ENCODE peak calls at places on chromosomes 12 and 14, in five cellular contexts. E is heart left ventricle, A is fibroblast of lung, Y is sigmoid colon, Q is psoas muscle. F is an unnamed sample.

GRCh38 chr14:65080954-65081747 is 21.2 kb downstream of the MAX start:
- DNase-seq in Q (no peak), E (no peak), Y (no peak), A (no peak), F (peak)

GRCh38 chr14:88166616-88167015 is 156.5 kb downstream of the KCNK10 start:
- DNase-seq in E (no peak), A (peak), Y (no peak), Q (no peak), F (peak)

GRCh38 chr14:86196476-86196875 is 666.5 kb downstream of the FLRT2 start:
- DNase-seq in E (no peak), Y (no peak), Q (no peak), A (no peak), F (peak)

GRCh38 chr14:68959035-68959434 is 20.1 kb downstream of the ACTN1 start:
- DNase-seq in A (peak), E (peak), Q (no peak), Y (no peak), F (no peak)

GRCh38 chr12:113684053-113684907 is 212.6 kb upstream of the LHX5 start:
- DNase-seq in A (peak), E (no peak), Q (no peak), Y (no peak), F (no peak)

GRCh38 chr12:8796831-8797626 is 25.4 kb upstream of the A2ML1 start:
- DNase-seq in E (no peak), A (no peak), Y (no peak), Q (no peak), F (no peak)

GRCh38 chr14:55583942-55584468 is 4.0 kb downstream of the KTN1 start:
- DNase-seq in A (no peak), E (no peak), Y (no peak), Q (no peak), F (no peak)

GRCh38 chr12:68587448-68587873 is 23.2 kb upstream of the RAP1B start:
- DNase-seq in A (peak), E (no peak), Q (no peak), Y (no peak), F (no peak)

GRCh38 chr12:93192878-93193277 is 184.8 kb upstream of the NUDT4 start:
- DNase-seq in Q (no peak), Y (no peak), E (no peak), A (no peak), F (no peak)

GRCh38 chr12:26701604-26702215 is 131.3 kb downstream of the ITPR2 start:
- DNase-seq in E (no peak), A (peak), Y (no peak), Q (no peak), F (peak)

GRCh38 chr12:65464930-65465329 is 186.4 kb downstream of the MSRB3 start:
- DNase-seq in E (no peak), Q (no peak), Y (no peak), A (peak), F (peak)

GRCh38 chr12:116009805-116010204 is 267.7 kb downstream of the MED13L start:
- DNase-seq in A (no peak), E (no peak), Y (no peak), Q (no peak), F (no peak)

GRCh38 chr12:2409656-2410265 is 357.0 kb downstream of the CACNA1C start:
- DNase-seq in Y (peak), Q (no peak), A (no peak), E (no peak), F (no peak)

GRCh38 chr14:95057147-95057546 is 100.2 kb downstream of the DICER1 start:
- DNase-seq in E (no peak), Q (no peak), Y (peak), A (no peak), F (no peak)
- H3K4me3 ChIP-seq in E (no peak), Q (no peak), Y (no peak), A (no peak), F (no peak)

GRCh38 chr14:37585971-37586759 is 8.9 kb downstream of the FOXA1 start:
- DNase-seq in Q (no peak), Y (no peak), E (no peak), A (no peak), F (no peak)

GRCh38 chr14:37585101-37585479 is 10.0 kb downstream of the FOXA1 start:
- DNase-seq in E (no peak), A (no peak), Y (no peak), Q (no peak), F (peak)

GRCh38 chr14:37584211-37585100 is 10.6 kb downstream of the FOXA1 start:
- DNase-seq in A (no peak), Y (no peak), E (no peak), Q (no peak), F (peak)

GRCh38 chr14:37586783-37587428 is 8.1 kb downstream of the FOXA1 start:
- DNase-seq in A (no peak), Y (no peak), E (no peak), Q (no peak), F (no peak)

GRCh38 chr14:37583358-37584210 is 11.5 kb downstream of the FOXA1 start:
- DNase-seq in Y (no peak), A (no peak), Q (no peak), E (no peak), F (peak)
- H3K27ac ChIP-seq in Y (no peak), A (no peak), Q (no peak), E (no peak), F (peak)

GRCh38 chr12:41437578-41437977 is 249.5 kb downstream of the PDZRN4 start:
- DNase-seq in E (no peak), Y (no peak), A (peak), Q (no peak), F (no peak)

GRCh38 chr12:41436076-41436475 is 248.0 kb downstream of the PDZRN4 start:
- DNase-seq in E (no peak), A (no peak), Q (no peak), Y (no peak), F (no peak)

GRCh38 chr12:41441180-41441579 is 253.1 kb downstream of the PDZRN4 start:
- DNase-seq in E (no peak), A (no peak), Y (no peak), Q (no peak), F (no peak)

GRCh38 chr12:41439858-41440257 is 251.7 kb downstream of the PDZRN4 start:
- DNase-seq in Q (no peak), E (no peak), A (no peak), Y (no peak), F (no peak)

DNA sequence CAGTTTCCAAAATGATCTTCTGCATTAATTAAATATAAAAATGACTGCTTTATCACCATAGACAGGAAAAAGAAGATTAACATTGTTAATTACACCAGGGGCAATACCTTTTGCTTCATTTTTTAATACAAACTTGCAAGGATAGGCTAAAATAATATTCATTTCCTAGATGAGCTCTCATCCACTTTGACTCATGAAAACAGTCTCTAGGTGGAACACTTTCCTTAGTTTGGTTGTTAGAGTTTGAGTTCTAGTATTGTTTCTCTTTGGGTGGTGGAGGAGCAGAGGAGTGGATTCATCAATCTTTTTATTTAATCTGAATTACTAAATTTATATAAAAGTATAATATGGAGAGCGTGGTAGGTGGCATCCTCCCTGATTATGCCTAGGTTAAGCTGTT is 251.0 kb downstream of the PDZRN4 start:
- DNase-seq in A (no peak), Y (no peak), Q (no peak), E (no peak), F (no peak)
- TF ChIP-seq CTCF in A (no peak), Y (no peak), Q (no peak), E (no peak), F (no peak)

GRCh38 chr14:77790566-77791224 is 9.2 kb upstream of the ADCK1 start:
- DNase-seq in Y (no peak), Q (no peak), A (no peak), E (no peak), F (no peak)
- H3K4me3 ChIP-seq in Y (no peak), Q (no peak), A (no peak), E (no peak), F (no peak)

GRCh38 chr14:81459912-81460311 is 59.8 kb upstream of the STON2 start:
- DNase-seq in E (no peak), Q (no peak), A (no peak), Y (no peak), F (no peak)

GRCh38 chr14:81454572-81455218 is 54.6 kb upstream of the STON2 start:
- DNase-seq in Q (no peak), A (no peak), Y (no peak), E (no peak), F (no peak)

GRCh38 chr14:81455344-81455743 is 55.2 kb upstream of the STON2 start:
- DNase-seq in Y (no peak), Q (no peak), A (peak), E (no peak), F (no peak)

GRCh38 chr14:81458352-81458751 is 58.2 kb upstream of the STON2 start:
- DNase-seq in A (no peak), Y (no peak), Q (no peak), E (no peak), F (no peak)

GRCh38 chr14:81459421-81459820 is 59.3 kb upstream of the STON2 start:
- DNase-seq in A (no peak), E (no peak), Q (no peak), Y (no peak), F (no peak)
- H3K27ac ChIP-seq in A (no peak), E (no peak), Q (no peak), Y (no peak), F (no peak)

DNA sequence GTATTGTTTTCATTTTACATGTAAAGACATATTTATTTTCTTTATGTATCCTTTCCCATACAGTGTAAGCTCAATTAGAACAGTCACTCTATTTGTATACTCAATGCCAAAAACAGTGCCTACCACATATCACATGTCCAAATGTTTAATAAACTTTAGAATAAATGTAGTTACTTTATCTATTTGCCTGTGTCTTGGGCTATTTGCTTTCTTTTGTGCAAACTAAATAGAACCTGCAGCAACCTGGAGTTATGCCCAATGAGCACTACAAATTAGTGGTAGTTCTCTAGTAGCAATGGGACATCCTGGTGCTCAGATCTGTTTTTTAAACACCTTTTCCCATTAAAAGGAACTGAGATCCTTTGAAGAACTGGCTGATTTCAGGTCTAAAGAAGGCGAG is 186.7 kb downstream of the PPFIA2 start:
- DNase-seq in E (no peak), Q (no peak), A (no peak), Y (no peak), F (no peak)
- TF ChIP-seq CTCF in E (no peak), Q (no peak), A (no peak), Y (no peak), F (no peak)

DNA sequence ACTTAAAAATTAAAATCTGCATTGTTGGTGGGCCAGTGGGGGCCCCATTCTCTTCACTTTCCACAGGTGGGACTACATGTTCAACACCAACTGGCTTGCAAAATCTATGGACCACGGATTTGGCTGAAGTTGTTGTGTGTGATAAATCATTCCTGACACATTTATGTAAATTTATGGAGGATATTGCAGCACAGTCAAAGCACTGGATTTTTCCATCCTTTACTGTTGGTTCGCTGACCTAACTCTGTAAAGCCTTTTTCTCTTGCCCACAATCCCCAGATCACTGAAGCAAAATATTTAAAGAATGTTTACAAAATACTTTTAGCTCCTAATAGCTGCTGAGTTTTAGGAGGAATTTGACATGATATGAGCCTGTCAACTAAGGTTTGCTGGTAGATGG is 219.7 kb upstream of the PRICKLE1 start:
- DNase-seq in A (peak), Y (no peak), E (no peak), Q (no peak), F (no peak)
- H3K4me3 ChIP-seq in A (no peak), Y (no peak), E (no peak), Q (no peak), F (no peak)

GRCh38 chr14:76773956-76774355 is 12.7 kb downstream of the VASH1 start:
- DNase-seq in A (no peak), E (peak), Q (no peak), Y (peak), F (no peak)

GRCh38 chr14:76770521-76771431 is 9.5 kb downstream of the VASH1 start:
- DNase-seq in A (no peak), Q (no peak), Y (peak), E (peak), F (no peak)

GRCh38 chr14:76773188-76773885 is 12.1 kb downstream of the VASH1 start:
- DNase-seq in E (peak), A (peak), Q (peak), Y (peak), F (peak)

GRCh38 chr14:76771432-76771980 is 10.2 kb downstream of the VASH1 start:
- DNase-seq in Q (no peak), Y (peak), E (peak), A (no peak), F (no peak)

DNA sequence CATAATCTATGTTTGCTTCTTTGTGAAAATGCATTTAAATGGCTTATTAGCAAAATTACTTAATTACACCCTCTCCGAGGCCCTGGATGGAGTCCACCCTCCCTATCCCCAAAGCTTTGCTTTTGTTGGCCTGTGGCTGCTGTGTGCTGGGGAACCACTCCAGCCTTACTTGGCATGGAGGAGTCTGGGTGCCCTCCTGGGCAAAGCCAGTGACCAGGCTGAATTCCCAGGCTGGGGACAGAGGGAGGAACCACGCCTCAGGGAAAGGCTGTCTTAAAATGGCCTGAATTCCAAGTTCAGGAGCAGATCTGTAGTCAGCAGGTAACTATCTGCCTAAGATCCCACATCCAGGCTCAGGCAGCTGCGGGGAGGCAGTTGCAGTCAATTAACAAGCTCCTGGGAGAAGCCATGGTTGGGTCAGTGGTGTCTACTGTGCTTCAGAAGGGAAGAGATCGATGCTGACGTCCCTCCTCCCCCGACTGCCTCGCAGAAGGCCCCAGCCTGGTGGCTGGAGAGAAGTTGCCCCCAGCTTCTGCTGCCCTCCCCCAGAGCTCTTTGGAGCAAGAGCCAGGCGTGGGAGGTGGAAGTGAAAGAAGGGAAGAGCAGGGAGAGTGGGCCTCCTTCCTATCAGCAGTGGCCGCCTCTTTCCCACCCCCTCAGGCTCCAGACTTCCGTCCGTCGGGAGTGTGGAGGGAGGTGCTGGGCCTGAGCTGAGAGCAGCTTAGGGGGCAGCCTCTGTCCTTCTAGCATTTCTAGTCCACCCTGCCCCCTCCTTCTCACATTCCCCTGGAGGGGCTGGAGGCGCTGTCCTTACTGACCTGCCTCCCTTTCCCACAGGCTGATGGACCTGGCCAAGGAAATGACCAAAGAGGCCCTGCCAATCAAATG is 11.3 kb downstream of the VASH1 start:
- DNase-seq in E (peak), Q (peak), Y (peak), A (peak), F (peak)
- H3K27ac ChIP-seq in E (peak), Q (peak), Y (peak), A (peak), F (peak)

DNA sequence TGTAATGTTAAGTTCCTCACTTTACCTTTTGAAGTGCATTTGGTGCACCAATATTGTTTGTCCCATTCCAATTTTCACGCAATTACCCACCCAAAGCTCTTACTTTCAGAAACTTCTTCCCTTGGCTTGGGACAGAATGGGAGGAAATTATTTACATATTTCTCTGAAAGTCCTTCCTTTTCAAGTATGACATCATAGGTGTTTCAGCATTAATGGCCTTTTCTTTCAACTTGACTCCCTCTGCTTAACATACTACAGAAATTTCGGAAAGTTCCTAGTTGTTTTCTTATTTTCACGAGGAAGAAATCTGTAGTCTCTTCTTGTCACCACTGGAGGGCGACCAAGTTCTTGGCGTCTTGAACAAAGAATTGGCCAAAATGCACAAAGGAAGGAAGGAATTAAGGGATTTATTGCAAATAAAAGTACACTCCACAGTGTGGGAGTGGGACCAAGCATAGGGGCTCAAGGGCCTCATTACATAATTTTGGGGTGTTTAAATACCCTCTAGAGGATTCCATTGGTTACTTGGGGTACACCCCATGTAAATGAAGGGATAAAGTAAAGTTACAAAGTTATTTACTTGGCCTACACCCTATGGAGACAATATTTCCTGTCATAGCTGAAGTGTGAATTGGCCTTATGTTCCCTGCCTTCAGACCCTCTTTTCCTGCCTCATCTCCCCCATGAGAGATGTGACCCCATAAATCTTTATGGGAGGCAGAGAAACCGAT is 70.5 kb downstream of the RPL10L start:
- DNase-seq in A (peak), Y (no peak), Q (no peak), E (no peak), F (peak)
- TF ChIP-seq CTCF in A (peak), Y (no peak), Q (no peak), E (no peak), F (peak)

F was measured in hepatocyte.